ENCODE peak calls at places on chromosome 11, in five cellular contexts. I, X, O, K and G are unnamed samples.

GRCh38 chr11:35852056-35852455 is 91.8 kb upstream of the LDLRAD3 start:
- DNase-seq in K (no peak), O (no peak), X (no peak), I (peak; percentile 9), G (peak; percentile 69)

GRCh38 chr11:74877132-74877531 is 71.8 kb downstream of the XRRA1 start:
- DNase-seq in X (no peak), K (no peak), O (peak; percentile 61), I (no peak), G (no peak)

GRCh38 chr11:63802637-63803414 is 10.4 kb upstream of the SPINDOC start:
- DNase-seq in X (no peak), K (no peak), I (no peak), O (peak; percentile 74), G (no peak)

GRCh38 chr11:65476632-65477270 is 22.1 kb upstream of the MALAT1 start:
- DNase-seq in K (peak; percentile 64), X (no peak), O (no peak), I (peak; percentile 81), G (peak; percentile 73)

GRCh38 chr11:116503216-116504160 is 269.3 kb downstream of the BUD13 start:
- DNase-seq in K (no peak), O (no peak), I (no peak), X (no peak), G (no peak)

GRCh38 chr11:126140106-126140931 is 71.1 kb downstream of the RPUSD4 start:
- DNase-seq in I (no peak), O (no peak), K (no peak), X (no peak), G (peak; percentile 80)

GRCh38 chr11:8871283-8871775 is 39.7 kb upstream of the AKIP1 start:
- DNase-seq in X (peak; percentile 52), I (peak; percentile 57), O (peak; percentile 73), K (peak; percentile 56), G (peak; percentile 92)

GRCh38 chr11:76151561-76152085 is 54.7 kb downstream of the WNT11 start:
- DNase-seq in O (no peak), X (no peak), I (peak; percentile 26), K (no peak), G (no peak)

GRCh38 chr11:14499178-14499559 is 442 bp downstream of the COPB1 start:
- DNase-seq in I (peak; percentile 53), O (peak; percentile 19), X (no peak), K (peak; percentile 42), G (peak; percentile 73)

GRCh38 chr11:40732107-40732506 is 727.3 kb downstream of the LRRC4C start:
- DNase-seq in I (no peak), O (no peak), X (no peak), K (no peak), G (no peak)

GRCh38 chr11:65170058-65170534 is at the start of gene SPDYC:
- DNase-seq in K (no peak), O (no peak), X (no peak), I (no peak), G (no peak)

GRCh38 chr11:64890084-64890944 is 11.9 kb upstream of the EHD1 start:
- DNase-seq in I (peak; percentile 44), O (no peak), K (no peak), X (no peak), G (no peak)

GRCh38 chr11:10861047-10861446 is 3.2 kb upstream of the ZBED5 start:
- DNase-seq in I (no peak), K (no peak), X (no peak), O (no peak), G (no peak)

GRCh38 chr11:10857604-10858504 is at the start of gene ZBED5:
- DNase-seq in X (peak; percentile 96), O (peak; percentile 98), K (peak; percentile 99), I (peak; percentile 98), G (peak; percentile 99)

GRCh38 chr11:10858505-10859360 is 880 bp upstream of the ZBED5 start:
- DNase-seq in I (peak; percentile 70), X (peak; percentile 36), K (peak; percentile 65), O (no peak), G (peak; percentile 84)

GRCh38 chr11:10855295-10855694 is 2.6 kb downstream of the ZBED5 start:
- DNase-seq in O (no peak), I (no peak), K (no peak), X (no peak), G (no peak)

GRCh38 chr11:10856689-10857603 is 907 bp downstream of the ZBED5 start:
- DNase-seq in O (peak; percentile 39), X (no peak), I (peak; percentile 70), K (peak; percentile 27), G (peak; percentile 77)
- TF ChIP-seq EP300 in O (no peak), X (no peak), I (no peak), K (no peak), G (no peak)

GRCh38 chr11:118236170-118236569 is 11.4 kb upstream of the JAML start:
- DNase-seq in X (no peak), O (no peak), I (no peak), K (no peak), G (no peak)

GRCh38 chr11:118232659-118233058 is 7.8 kb upstream of the JAML start:
- DNase-seq in K (no peak), I (no peak), X (no peak), O (no peak), G (no peak)

GRCh38 chr11:118233377-118233776 is 8.6 kb upstream of the JAML start:
- DNase-seq in I (no peak), K (no peak), X (no peak), O (no peak), G (no peak)

GRCh38 chr11:118238397-118238796 is 13.6 kb upstream of the JAML start:
- DNase-seq in O (no peak), I (no peak), X (no peak), K (no peak), G (no peak)

DNA sequence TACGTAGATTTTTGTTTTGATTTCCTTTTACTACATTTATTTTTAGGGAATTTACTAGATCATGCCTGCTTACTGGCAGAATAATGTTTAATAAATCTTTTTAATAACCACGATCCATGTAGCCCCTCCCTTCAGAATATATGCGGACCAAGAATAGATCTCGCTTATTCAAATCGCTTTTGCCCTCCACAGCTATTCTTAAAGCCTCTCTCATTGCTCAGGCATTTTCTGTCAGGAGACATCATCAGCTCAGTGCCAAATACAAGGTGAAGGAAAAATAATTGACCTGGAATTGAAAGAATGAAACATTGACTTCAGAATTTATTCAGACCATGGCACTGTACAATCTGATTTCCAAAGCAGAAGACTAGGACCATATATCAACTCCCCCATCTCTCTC is 10.0 kb upstream of the JAML start:
- DNase-seq in O (no peak), K (no peak), I (no peak), X (no peak), G (no peak)
- H3K4me3 ChIP-seq in O (no peak overlapping the region), K (no peak overlapping the region), I (no peak overlapping the region), X (no peak overlapping the region), G (no peak overlapping the region)

DNA sequence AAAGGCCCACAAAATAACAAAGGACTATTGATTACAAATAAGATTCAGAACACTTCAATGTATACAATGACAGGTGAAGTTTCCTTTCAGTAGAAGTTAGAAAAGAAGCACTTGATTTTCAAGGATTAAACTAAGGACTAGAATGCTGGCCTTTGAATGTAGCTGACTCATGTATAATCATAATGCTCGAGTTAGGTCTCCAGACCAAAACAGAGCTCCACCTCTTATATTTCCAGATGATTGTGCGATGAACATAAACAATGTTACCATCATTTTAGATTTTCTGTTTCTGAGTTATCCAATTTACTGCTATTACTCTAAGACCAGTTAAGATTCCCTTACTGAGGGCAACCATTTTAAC is 40.4 kb upstream of the RAPSN start:
- DNase-seq in X (no peak), O (no peak), K (no peak), I (no peak), G (no peak)
- H3K27ac ChIP-seq in X (no peak overlapping the region), O (no peak overlapping the region), K (peak overlapping the region; percentile 57), I (peak overlapping the region; percentile 15), G (no peak overlapping the region)

DNA sequence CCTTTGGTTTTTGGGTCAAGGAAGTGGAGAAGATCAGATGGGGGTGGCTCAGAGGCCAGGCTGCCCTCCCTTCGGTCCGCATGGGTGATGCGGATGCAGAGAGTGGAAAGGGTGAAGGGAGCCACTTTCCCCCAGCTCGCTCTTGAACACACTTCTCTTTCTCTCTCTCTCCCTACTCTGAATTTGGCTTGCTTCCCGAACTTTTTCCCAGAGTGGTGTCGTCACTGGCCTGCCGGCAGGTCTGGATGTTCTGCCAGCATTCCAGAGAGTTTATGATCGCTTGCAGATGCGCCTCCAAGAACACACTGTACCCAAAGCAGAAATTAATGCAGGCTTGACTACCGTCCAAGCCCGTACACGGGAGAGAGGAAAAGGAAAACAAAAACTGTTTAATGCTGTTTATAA is 103.2 kb downstream of the ZBTB16 start:
- DNase-seq in X (peak; percentile 89), K (peak; percentile 92), I (peak; percentile 92), O (peak; percentile 57), G (peak; percentile 99)
- TF ChIP-seq EP300 in X (peak; percentile 100), K (peak; percentile 100), I (peak; percentile 100), O (no peak), G (peak; percentile 100)